ENCODE peak calls at places on chromosomes 7 and 10, in six cellular contexts. One of them, this sample, is unnamed.

GRCh38 chr10:34697366-34698247 is 117.5 kb downstream of the PARD3 start:
- DNase-seq in B cell: no peak
- DNase-seq in Calu3: no peak
- DNase-seq in WTC11: no peak
- DNase-seq in tibial artery: no peak
- DNase-seq in left lung: no peak
- DNase-seq in this sample: no peak

GRCh38 chr7:121302214-121302745 is 26.5 kb upstream of the WNT16 start:
- DNase-seq in B cell: peak
- DNase-seq in Calu3: no peak
- DNase-seq in WTC11: no peak
- DNase-seq in tibial artery: no peak
- DNase-seq in left lung: no peak
- DNase-seq in this sample: no peak

GRCh38 chr7:73900286-73900685 is 39.3 kb downstream of the TMEM270 start:
- DNase-seq in B cell: no peak
- DNase-seq in Calu3: no peak
- DNase-seq in WTC11: no peak
- DNase-seq in tibial artery: peak
- DNase-seq in left lung: no peak
- DNase-seq in this sample: no peak

GRCh38 chr10:133466683-133467275 is 13.0 kb downstream of the SCART1 start:
- DNase-seq in B cell: no peak
- DNase-seq in Calu3: no peak
- DNase-seq in WTC11: no peak
- DNase-seq in tibial artery: no peak
- DNase-seq in left lung: no peak
- DNase-seq in this sample: no peak

GRCh38 chr7:155398944-155399343 is 59.0 kb upstream of the EN2 start:
- DNase-seq in B cell: no peak
- DNase-seq in Calu3: peak
- DNase-seq in WTC11: no peak
- DNase-seq in tibial artery: no peak
- DNase-seq in left lung: no peak
- DNase-seq in this sample: no peak

GRCh38 chr7:107563072-107563760 is 504 bp downstream of the COG5 start:
- DNase-seq in B cell: no peak
- DNase-seq in Calu3: no peak
- DNase-seq in WTC11: no peak
- DNase-seq in tibial artery: peak
- DNase-seq in left lung: no peak
- DNase-seq in this sample: no peak

GRCh38 chr7:105157278-105157677 is 143.3 kb downstream of the KMT2E start:
- DNase-seq in B cell: no peak
- DNase-seq in Calu3: no peak
- DNase-seq in WTC11: no peak
- DNase-seq in tibial artery: no peak
- DNase-seq in left lung: no peak
- DNase-seq in this sample: no peak

GRCh38 chr10:490256-490655 is 199.2 kb downstream of the DIP2C start:
- DNase-seq in B cell: no peak
- DNase-seq in Calu3: no peak
- DNase-seq in WTC11: no peak
- DNase-seq in tibial artery: peak
- DNase-seq in left lung: no peak
- DNase-seq in this sample: no peak

GRCh38 chr10:95789928-95790327 is 34.0 kb downstream of the ENTPD1 start:
- DNase-seq in B cell: no peak
- DNase-seq in Calu3: no peak
- DNase-seq in WTC11: no peak
- DNase-seq in tibial artery: no peak
- DNase-seq in left lung: no peak
- DNase-seq in this sample: no peak

GRCh38 chr7:151837285-151838042 is 39.5 kb downstream of the PRKAG2 start:
- DNase-seq in B cell: no peak
- DNase-seq in Calu3: no peak
- DNase-seq in WTC11: no peak
- DNase-seq in tibial artery: no peak
- DNase-seq in left lung: no peak
- DNase-seq in this sample: no peak

GRCh38 chr7:43954524-43955228 is 28.4 kb downstream of the UBE2D4 start:
- DNase-seq in B cell: no peak
- DNase-seq in Calu3: peak
- DNase-seq in WTC11: peak
- DNase-seq in tibial artery: no peak
- DNase-seq in left lung: no peak
- DNase-seq in this sample: peak

GRCh38 chr7:96679886-96680285 is 29.8 kb downstream of the SEM1 start:
- DNase-seq in B cell: no peak
- DNase-seq in Calu3: no peak
- DNase-seq in WTC11: no peak
- DNase-seq in tibial artery: no peak
- DNase-seq in left lung: no peak
- DNase-seq in this sample: no peak

GRCh38 chr10:119807960-119808697 is 64.5 kb downstream of the MCMBP start:
- DNase-seq in B cell: no peak
- DNase-seq in Calu3: no peak
- DNase-seq in WTC11: no peak
- DNase-seq in tibial artery: no peak
- DNase-seq in left lung: no peak
- DNase-seq in this sample: no peak

GRCh38 chr7:122520961-122521555 is 177.9 kb downstream of the RNF133 start:
- DNase-seq in B cell: no peak
- DNase-seq in Calu3: no peak
- DNase-seq in WTC11: no peak
- DNase-seq in tibial artery: no peak
- DNase-seq in left lung: no peak
- DNase-seq in this sample: no peak

GRCh38 chr10:97076781-97077180 is 109.0 kb downstream of the SLIT1 start:
- DNase-seq in B cell: no peak
- DNase-seq in Calu3: no peak
- DNase-seq in WTC11: no peak
- DNase-seq in tibial artery: no peak
- DNase-seq in left lung: no peak
- DNase-seq in this sample: no peak

GRCh38 chr10:108385963-108386362 is 1221.5 kb upstream of the SORCS1 start:
- DNase-seq in B cell: no peak
- DNase-seq in Calu3: no peak
- DNase-seq in WTC11: no peak
- DNase-seq in tibial artery: no peak
- DNase-seq in left lung: no peak
- DNase-seq in this sample: no peak

GRCh38 chr7:4102231-4102841 is 579.8 kb upstream of the FOXK1 start:
- DNase-seq in B cell: no peak
- DNase-seq in Calu3: no peak
- DNase-seq in WTC11: no peak
- DNase-seq in tibial artery: no peak
- DNase-seq in left lung: no peak
- DNase-seq in this sample: no peak

DNA sequence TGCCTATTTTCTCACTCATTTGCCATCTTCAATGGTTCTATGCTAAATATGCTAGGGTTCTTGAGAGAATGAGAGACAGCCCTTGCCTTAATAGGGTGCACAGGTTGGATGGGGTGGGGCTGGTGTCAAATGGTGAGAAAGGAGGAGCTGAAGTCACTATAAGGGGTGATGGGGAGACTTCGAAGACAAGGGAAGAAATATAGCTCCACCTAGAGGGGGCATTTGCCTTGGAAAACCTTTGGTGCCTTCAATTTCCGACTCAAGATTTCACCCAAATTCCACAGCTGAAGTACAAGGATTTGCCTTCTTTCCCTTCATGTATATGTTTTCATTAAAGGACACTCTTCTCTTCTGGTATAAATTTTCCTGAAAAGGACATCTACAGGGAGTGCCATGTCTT is 5.6 kb downstream of the PTN start:
- DNase-seq in B cell: no peak
- DNase-seq in Calu3: no peak
- DNase-seq in WTC11: peak
- DNase-seq in tibial artery: no peak
- DNase-seq in left lung: no peak
- DNase-seq in this sample: no peak
- TF ChIP-seq CTCF in B cell: no peak
- TF ChIP-seq CTCF in Calu3: no peak
- TF ChIP-seq CTCF in WTC11: peak
- TF ChIP-seq CTCF in tibial artery: no peak
- TF ChIP-seq CTCF in left lung: no peak
- TF ChIP-seq CTCF in this sample: no peak

DNA sequence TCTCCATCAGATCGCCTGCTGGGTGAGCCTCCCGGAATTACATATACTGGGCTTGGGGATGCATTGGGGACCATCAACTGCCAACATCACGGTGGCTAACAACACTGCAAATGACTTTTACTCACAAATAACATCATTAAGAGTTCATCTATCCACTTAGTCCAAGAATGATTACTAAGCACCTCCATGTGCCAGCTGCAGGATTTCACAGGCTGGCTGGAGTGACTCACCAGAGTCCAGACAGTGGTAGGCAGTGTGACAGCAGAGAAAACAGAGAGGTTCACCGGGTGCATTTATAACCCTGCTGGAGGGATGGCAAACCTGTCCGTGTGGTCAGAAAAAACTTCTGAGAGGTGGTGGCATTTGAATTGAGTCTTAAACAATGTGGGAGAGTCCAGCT is 3.2 kb upstream of the IGFBP3 start:
- DNase-seq in B cell: no peak
- DNase-seq in Calu3: peak
- DNase-seq in WTC11: no peak
- DNase-seq in tibial artery: peak
- DNase-seq in left lung: no peak
- DNase-seq in this sample: no peak
- TF ChIP-seq CTCF in B cell: no peak
- TF ChIP-seq CTCF in Calu3: peak
- TF ChIP-seq CTCF in WTC11: no peak
- TF ChIP-seq CTCF in tibial artery: peak
- TF ChIP-seq CTCF in left lung: no peak
- TF ChIP-seq CTCF in this sample: no peak

GRCh38 chr10:118498623-118499022 is 96.8 kb downstream of the PRLHR start:
- DNase-seq in B cell: no peak
- DNase-seq in Calu3: no peak
- DNase-seq in WTC11: no peak
- DNase-seq in tibial artery: no peak
- DNase-seq in left lung: no peak
- DNase-seq in this sample: no peak
- TF ChIP-seq CTCF in B cell: no peak
- TF ChIP-seq CTCF in Calu3: no peak
- TF ChIP-seq CTCF in WTC11: no peak
- TF ChIP-seq CTCF in tibial artery: no peak
- TF ChIP-seq CTCF in left lung: no peak
- TF ChIP-seq CTCF in this sample: no peak

DNA sequence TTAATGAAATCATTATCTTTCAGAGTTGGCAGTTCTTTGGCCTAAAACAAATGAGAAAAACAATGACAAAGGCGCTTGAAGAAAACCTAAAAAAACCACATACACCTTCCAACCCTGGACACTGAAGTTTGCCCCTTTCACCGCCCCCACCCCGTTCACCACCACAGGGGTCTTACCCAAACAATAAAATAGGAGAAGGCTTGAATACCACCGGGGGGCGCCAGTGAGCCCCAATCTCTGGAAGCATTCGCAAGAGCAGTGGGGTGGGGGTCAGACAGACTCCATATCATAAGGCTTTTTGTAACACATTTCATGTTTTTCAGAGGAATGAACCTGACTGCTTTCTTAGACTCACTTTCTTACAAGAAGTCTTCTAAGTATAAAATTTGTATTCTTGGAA is 163.6 kb downstream of the PIP4K2A start:
- DNase-seq in B cell: peak
- DNase-seq in Calu3: peak
- DNase-seq in WTC11: peak
- DNase-seq in tibial artery: peak
- DNase-seq in left lung: peak
- DNase-seq in this sample: peak
- TF ChIP-seq CTCF in B cell: peak
- TF ChIP-seq CTCF in Calu3: peak
- TF ChIP-seq CTCF in WTC11: peak
- TF ChIP-seq CTCF in tibial artery: peak
- TF ChIP-seq CTCF in left lung: no peak
- TF ChIP-seq CTCF in this sample: peak

DNA sequence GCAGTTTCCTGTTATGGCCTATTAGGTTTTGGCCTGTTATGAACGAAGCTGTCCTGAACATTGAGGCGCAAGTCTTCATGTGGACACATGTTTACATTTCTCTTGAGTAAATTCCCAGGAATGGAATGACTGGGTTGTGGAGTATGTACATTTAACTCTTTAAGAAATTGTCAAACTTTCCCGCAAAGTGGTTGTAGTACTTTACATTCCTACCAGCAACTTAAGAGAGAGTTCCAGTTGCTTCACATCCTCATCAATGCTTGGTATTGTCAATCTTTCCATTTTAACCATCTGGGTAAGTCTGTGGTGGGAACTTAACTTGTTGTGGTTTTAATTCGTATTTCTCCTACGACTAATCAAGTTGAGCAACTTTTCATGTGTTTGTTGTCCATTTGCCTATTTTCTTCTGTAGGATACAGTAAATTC is 73.7 kb downstream of the FAM241B start:
- DNase-seq in B cell: peak
- DNase-seq in Calu3: no peak
- DNase-seq in WTC11: no peak
- DNase-seq in tibial artery: no peak
- DNase-seq in left lung: no peak
- DNase-seq in this sample: no peak
- TF ChIP-seq CTCF in B cell: no peak
- TF ChIP-seq CTCF in Calu3: no peak
- TF ChIP-seq CTCF in WTC11: no peak
- TF ChIP-seq CTCF in tibial artery: no peak
- TF ChIP-seq CTCF in left lung: no peak
- TF ChIP-seq CTCF in this sample: no peak

This sample was measured in GM20000.